ENCODE peak calls at places on chromosomes 6 and 20, in four cellular contexts. One of them, this sample, is unnamed.
A peak's percentile ranks its signal among the peaks of the same experiment; 100 is the strongest.

GRCh38 chr6:69090132-69090531 is 455.1 kb downstream of the ADGRB3 start:
- DNase-seq in stimulated activated CD4-positive, alpha-beta T cell treated with anti-CD3 and anti-CD28 coated beads, TNF-alpha, amount 100 ng/mL, for 48 hours: no peak
- DNase-seq in dorsolateral prefrontal cortex: no peak
- DNase-seq in DMS153: no peak
- DNase-seq in this sample: no peak

GRCh38 chr20:25084616-25085187 is 2.8 kb upstream of the VSX1 start:
- DNase-seq in stimulated activated CD4-positive, alpha-beta T cell treated with anti-CD3 and anti-CD28 coated beads, TNF-alpha, amount 100 ng/mL, for 48 hours: no peak
- DNase-seq in DMS153: no peak
- DNase-seq in dorsolateral prefrontal cortex: no peak
- DNase-seq in this sample: no peak

GRCh38 chr6:166032366-166033171 is 135.1 kb downstream of the TBXT start:
- DNase-seq in dorsolateral prefrontal cortex: no peak
- DNase-seq in stimulated activated CD4-positive, alpha-beta T cell treated with anti-CD3 and anti-CD28 coated beads, TNF-alpha, amount 100 ng/mL, for 48 hours: no peak
- DNase-seq in DMS153: no peak
- DNase-seq in this sample: no peak

GRCh38 chr6:146889303-146889702 is 290.5 kb downstream of the ADGB start:
- DNase-seq in dorsolateral prefrontal cortex: no peak
- DNase-seq in stimulated activated CD4-positive, alpha-beta T cell treated with anti-CD3 and anti-CD28 coated beads, TNF-alpha, amount 100 ng/mL, for 48 hours: no peak
- DNase-seq in DMS153: no peak
- DNase-seq in this sample: no peak

GRCh38 chr6:108735310-108735990 is 112.8 kb upstream of the ARMC2 start:
- DNase-seq in DMS153: no peak
- DNase-seq in dorsolateral prefrontal cortex: no peak
- DNase-seq in stimulated activated CD4-positive, alpha-beta T cell treated with anti-CD3 and anti-CD28 coated beads, TNF-alpha, amount 100 ng/mL, for 48 hours: no peak
- DNase-seq in this sample: no peak

GRCh38 chr20:10595230-10595629 is 78.6 kb downstream of the JAG1 start:
- DNase-seq in dorsolateral prefrontal cortex: no peak
- DNase-seq in stimulated activated CD4-positive, alpha-beta T cell treated with anti-CD3 and anti-CD28 coated beads, TNF-alpha, amount 100 ng/mL, for 48 hours: no peak
- DNase-seq in DMS153: no peak
- DNase-seq in this sample: no peak

GRCh38 chr6:39901670-39902069 is 32.6 kb downstream of the MOCS1 start:
- DNase-seq in dorsolateral prefrontal cortex: no peak
- DNase-seq in DMS153: no peak
- DNase-seq in stimulated activated CD4-positive, alpha-beta T cell treated with anti-CD3 and anti-CD28 coated beads, TNF-alpha, amount 100 ng/mL, for 48 hours: no peak
- DNase-seq in this sample: no peak

GRCh38 chr6:21987501-21987957 is 309.3 kb downstream of the PRL start:
- DNase-seq in stimulated activated CD4-positive, alpha-beta T cell treated with anti-CD3 and anti-CD28 coated beads, TNF-alpha, amount 100 ng/mL, for 48 hours: peak; percentile 3
- DNase-seq in dorsolateral prefrontal cortex: no peak
- DNase-seq in DMS153: no peak
- DNase-seq in this sample: no peak

GRCh38 chr20:17655865-17656489 is 26.1 kb downstream of the RRBP1 start:
- DNase-seq in dorsolateral prefrontal cortex: no peak
- DNase-seq in DMS153: no peak
- DNase-seq in stimulated activated CD4-positive, alpha-beta T cell treated with anti-CD3 and anti-CD28 coated beads, TNF-alpha, amount 100 ng/mL, for 48 hours: no peak
- DNase-seq in this sample: no peak

GRCh38 chr20:38130687-38131587 is 34.1 kb downstream of the TGM2 start:
- DNase-seq in dorsolateral prefrontal cortex: no peak
- DNase-seq in DMS153: no peak
- DNase-seq in stimulated activated CD4-positive, alpha-beta T cell treated with anti-CD3 and anti-CD28 coated beads, TNF-alpha, amount 100 ng/mL, for 48 hours: no peak
- DNase-seq in this sample: no peak

GRCh38 chr20:2917266-2917665 is 44.0 kb downstream of the PTPRA start:
- DNase-seq in dorsolateral prefrontal cortex: no peak
- DNase-seq in stimulated activated CD4-positive, alpha-beta T cell treated with anti-CD3 and anti-CD28 coated beads, TNF-alpha, amount 100 ng/mL, for 48 hours: no peak
- DNase-seq in DMS153: no peak
- DNase-seq in this sample: no peak

GRCh38 chr6:77468939-77469338 is 5.6 kb upstream of the HTR1B start:
- DNase-seq in dorsolateral prefrontal cortex: no peak
- DNase-seq in DMS153: no peak
- DNase-seq in stimulated activated CD4-positive, alpha-beta T cell treated with anti-CD3 and anti-CD28 coated beads, TNF-alpha, amount 100 ng/mL, for 48 hours: no peak
- DNase-seq in this sample: no peak

GRCh38 chr6:108588586-108588985 is 27.9 kb downstream of the FOXO3 start:
- DNase-seq in stimulated activated CD4-positive, alpha-beta T cell treated with anti-CD3 and anti-CD28 coated beads, TNF-alpha, amount 100 ng/mL, for 48 hours: no peak
- DNase-seq in dorsolateral prefrontal cortex: no peak
- DNase-seq in DMS153: no peak
- DNase-seq in this sample: no peak

GRCh38 chr6:20487669-20488375 is 46.4 kb upstream of the CDKAL1 start:
- DNase-seq in dorsolateral prefrontal cortex: no peak
- DNase-seq in DMS153: no peak
- DNase-seq in stimulated activated CD4-positive, alpha-beta T cell treated with anti-CD3 and anti-CD28 coated beads, TNF-alpha, amount 100 ng/mL, for 48 hours: no peak
- DNase-seq in this sample: no peak

GRCh38 chr20:18611492-18611891 is 23.6 kb downstream of the DTD1 start:
- DNase-seq in stimulated activated CD4-positive, alpha-beta T cell treated with anti-CD3 and anti-CD28 coated beads, TNF-alpha, amount 100 ng/mL, for 48 hours: no peak
- DNase-seq in dorsolateral prefrontal cortex: no peak
- DNase-seq in DMS153: no peak
- DNase-seq in this sample: no peak

GRCh38 chr20:40262219-40262618 is 426.8 kb downstream of the MAFB start:
- DNase-seq in DMS153: no peak
- DNase-seq in stimulated activated CD4-positive, alpha-beta T cell treated with anti-CD3 and anti-CD28 coated beads, TNF-alpha, amount 100 ng/mL, for 48 hours: no peak
- DNase-seq in dorsolateral prefrontal cortex: no peak
- DNase-seq in this sample: no peak

GRCh38 chr20:7503501-7503900 is 436.8 kb downstream of the HAO1 start:
- DNase-seq in dorsolateral prefrontal cortex: no peak
- DNase-seq in DMS153: no peak
- DNase-seq in stimulated activated CD4-positive, alpha-beta T cell treated with anti-CD3 and anti-CD28 coated beads, TNF-alpha, amount 100 ng/mL, for 48 hours: no peak
- DNase-seq in this sample: no peak

GRCh38 chr6:10136636-10137035 is 278.2 kb downstream of the TFAP2A start:
- DNase-seq in dorsolateral prefrontal cortex: no peak
- DNase-seq in DMS153: no peak
- DNase-seq in stimulated activated CD4-positive, alpha-beta T cell treated with anti-CD3 and anti-CD28 coated beads, TNF-alpha, amount 100 ng/mL, for 48 hours: no peak
- DNase-seq in this sample: no peak

GRCh38 chr6:141470810-141471209 is 661.9 kb upstream of the GJE1 start:
- DNase-seq in DMS153: no peak
- DNase-seq in stimulated activated CD4-positive, alpha-beta T cell treated with anti-CD3 and anti-CD28 coated beads, TNF-alpha, amount 100 ng/mL, for 48 hours: no peak
- DNase-seq in dorsolateral prefrontal cortex: no peak
- DNase-seq in this sample: no peak

GRCh38 chr20:47493954-47494293 is 7.8 kb upstream of the NCOA3 start:
- DNase-seq in DMS153: peak; percentile 23
- DNase-seq in stimulated activated CD4-positive, alpha-beta T cell treated with anti-CD3 and anti-CD28 coated beads, TNF-alpha, amount 100 ng/mL, for 48 hours: no peak
- DNase-seq in dorsolateral prefrontal cortex: no peak
- DNase-seq in this sample: no peak

GRCh38 chr6:170403451-170403850 is 96.9 kb downstream of the FAM120B start:
- DNase-seq in dorsolateral prefrontal cortex: no peak
- DNase-seq in DMS153: no peak
- DNase-seq in stimulated activated CD4-positive, alpha-beta T cell treated with anti-CD3 and anti-CD28 coated beads, TNF-alpha, amount 100 ng/mL, for 48 hours: no peak
- DNase-seq in this sample: no peak

GRCh38 chr20:49676581-49677291 is 36.9 kb downstream of the B4GALT5 start:
- DNase-seq in dorsolateral prefrontal cortex: no peak
- DNase-seq in stimulated activated CD4-positive, alpha-beta T cell treated with anti-CD3 and anti-CD28 coated beads, TNF-alpha, amount 100 ng/mL, for 48 hours: no peak
- DNase-seq in DMS153: peak; percentile 36
- DNase-seq in this sample: no peak

This sample was measured in GM18507.